ENCODE peak calls at places on chromosome 4, in seven cellular contexts. S is GM10248; I is GM19239; X is ELR; E is posterior vena cava; F is naive thymus-derived CD4-positive, alpha-beta T cell; D is activated CD4-positive, alpha-beta T cell treated with anti-CD3 and anti-CD28 coated beads, Interleukin-2, amount 10 ng/mL, durations not matched to agents 7 days and 5 days. B is an unnamed sample.

GRCh38 chr4:17945303-17945702 is 76.3 kb downstream of the LCORL start:
- DNase-seq in S (no peak), I (no peak), X (no peak), E (no peak), F (no peak), D (no peak), B (no peak)

GRCh38 chr4:104490770-104491395 is 3.8 kb downstream of the CXXC4 start:
- DNase-seq in S (peak; percentile 44), I (peak; percentile 29), X (peak; percentile 46), E (peak; percentile 91), F (peak; percentile 24), D (peak; percentile 18), B (peak; percentile 80)

GRCh38 chr4:70405765-70406164 is 8.0 kb downstream of the OPRPN start:
- DNase-seq in S (no peak), I (no peak), X (no peak), E (no peak), F (no peak), D (no peak), B (no peak)

GRCh38 chr4:182289809-182290208 is 46.6 kb downstream of the TENM3 start:
- DNase-seq in S (no peak), I (no peak), X (no peak), E (no peak), F (no peak), D (no peak), B (no peak)

GRCh38 chr4:126742885-126743284 is 889.9 kb upstream of the INTU start:
- DNase-seq in S (no peak), I (no peak), X (no peak), E (no peak), F (no peak), D (no peak), B (no peak)

GRCh38 chr4:177010421-177010820 is 217.7 kb upstream of the VEGFC start:
- DNase-seq in S (no peak), I (no peak), X (no peak), E (no peak), F (no peak), D (no peak), B (no peak)

GRCh38 chr4:77010841-77011354 is 61.3 kb downstream of the SEPTIN11 start:
- DNase-seq in S (no peak), I (no peak), X (peak; percentile 92), E (no peak), F (no peak), D (no peak), B (no peak)

GRCh38 chr4:43564601-43565000 is 672.1 kb downstream of the GRXCR1 start:
- DNase-seq in S (no peak), I (no peak), X (no peak), E (no peak), F (no peak), D (no peak), B (no peak)

GRCh38 chr4:53450773-53451172 is 73.3 kb downstream of the FIP1L1 start:
- DNase-seq in S (no peak), I (no peak), X (peak; percentile 3), E (no peak), F (no peak), D (no peak), B (no peak)

GRCh38 chr4:163710158-163710557 is 215.7 kb downstream of the TMA16 start:
- DNase-seq in S (no peak), I (no peak), X (no peak), E (no peak), F (no peak), D (no peak), B (no peak)

GRCh38 chr4:20192754-20193521 is 58.8 kb upstream of the SLIT2 start:
- DNase-seq in S (no peak), I (no peak), X (peak; percentile 59), E (no peak), F (no peak), D (no peak), B (no peak)

GRCh38 chr4:20281453-20281852 is 29.7 kb downstream of the SLIT2 start:
- DNase-seq in S (no peak), I (no peak), X (no peak), E (no peak), F (no peak), D (no peak), B (no peak)

GRCh38 chr4:141711211-141711610 is 74.8 kb downstream of the IL15 start:
- DNase-seq in S (no peak), I (no peak), X (peak; percentile 56), E (no peak), F (no peak), D (no peak), B (no peak)

GRCh38 chr4:25638221-25638601 is 17.4 kb upstream of the SLC34A2 start:
- DNase-seq in S (no peak), I (no peak), X (no peak), E (no peak), F (no peak), D (no peak), B (no peak)

GRCh38 chr4:133594246-133595207 is 445.4 kb downstream of the PCDH10 start:
- DNase-seq in S (no peak), I (no peak), X (peak; percentile 64), E (no peak), F (no peak), D (no peak), B (no peak)

GRCh38 chr4:183438458-183439113 is 5.8 kb upstream of the CDKN2AIP start:
- DNase-seq in S (no peak), I (no peak), X (peak; percentile 97), E (no peak), F (no peak), D (no peak), B (no peak)

GRCh38 chr4:26736621-26737020 is 124.0 kb upstream of the STIM2 start:
- DNase-seq in S (no peak), I (no peak), X (peak; percentile 50), E (no peak), F (no peak), D (no peak), B (no peak)

GRCh38 chr4:140223056-140223810 is 69.2 kb upstream of the MAML3 start:
- DNase-seq in S (no peak), I (no peak), X (peak; percentile 90), E (no peak), F (no peak), D (no peak), B (no peak)

GRCh38 chr4:650951-651883 is 22.9 kb downstream of the ATP5ME start:
- DNase-seq in S (no peak), I (no peak), X (no peak), E (no peak), F (no peak), D (no peak), B (no peak)

GRCh38 chr4:110516106-110516922 is 40.4 kb downstream of the ENPEP start:
- DNase-seq in S (peak; percentile 39), I (peak; percentile 6), X (peak; percentile 78), E (no peak), F (peak; percentile 64), D (peak; percentile 72), B (no peak)

GRCh38 chr4:16337936-16338335 is 111.7 kb upstream of the TAPT1 start:
- DNase-seq in S (no peak), I (no peak), X (peak; percentile 75), E (no peak), F (no peak), D (no peak), B (no peak)

GRCh38 chr4:56910172-56910967 is 2.7 kb downstream of the REST start:
- DNase-seq in S (no peak), I (no peak), X (no peak), E (no peak), F (no peak), D (no peak), B (no peak)

GRCh38 chr4:83360018-83360417 is 25.4 kb upstream of the HPSE start:
- DNase-seq in S (no peak), I (no peak), X (no peak), E (no peak), F (no peak), D (no peak), B (no peak)

GRCh38 chr4:185004562-185005208 is 13.6 kb upstream of the HELT start:
- DNase-seq in S (no peak), I (no peak), X (no peak), E (peak; percentile 77), F (no peak), D (no peak), B (no peak)

GRCh38 chr4:159062381-159062780 is 40.5 kb upstream of the RAPGEF2 start:
- DNase-seq in S (no peak), I (no peak), X (no peak), E (no peak), F (no peak), D (no peak), B (no peak)

GRCh38 chr4:1660948-1661677 is 23.0 kb downstream of the FAM53A start:
- DNase-seq in S (no peak), I (no peak), X (no peak), E (no peak), F (no peak), D (no peak), B (no peak)

GRCh38 chr4:184320630-184321029 is 103.0 kb upstream of the ENPP6 start:
- DNase-seq in S (no peak), I (no peak), X (no peak), E (no peak), F (no peak), D (no peak), B (no peak)

GRCh38 chr4:64545593-64545992 is 136.3 kb upstream of the TECRL start:
- DNase-seq in S (no peak), I (no peak), X (no peak), E (no peak), F (no peak), D (no peak), B (no peak)

GRCh38 chr4:129822708-129823504 is 727.0 kb downstream of the C4orf33 start:
- DNase-seq in S (no peak), I (no peak), X (peak; percentile 13), E (no peak), F (no peak), D (no peak), B (no peak)

GRCh38 chr4:54099287-54099958 is 540 bp upstream of the GSX2 start:
- DNase-seq in S (no peak), I (no peak), X (no peak), E (no peak), F (no peak), D (no peak), B (no peak)

GRCh38 chr4:173074501-173074946 is 94.1 kb upstream of the GALNT7 start:
- DNase-seq in S (no peak), I (no peak), X (peak; percentile 61), E (no peak), F (no peak), D (no peak), B (no peak)

GRCh38 chr4:168408620-168409019 is 71.7 kb downstream of the DDX60L start:
- DNase-seq in S (no peak), I (no peak), X (peak; percentile 91), E (no peak), F (no peak), D (no peak), B (no peak)

B was measured in GM06990.